ENCODE peak calls at places on chromosome 11, in seven cellular contexts. W is nephron progenitor cell, F is colonic mucosa, T is suprapubic skin, Y is astrocyte of the spinal cord, X is fibroblast of lung, E is fibroblast of mammary gland. L is an unnamed sample.
A peak's percentile ranks its signal among the peaks of the same experiment; 100 is the strongest.

GRCh38 chr11:57315491-57315890 is 9.3 kb downstream of the TNKS1BP1 start:
- DNase-seq in X (peak; percentile 71), F (no peak), T (no peak), E (peak; percentile 65), W (peak; percentile 36), Y (peak; percentile 61), L (peak; percentile 54)

GRCh38 chr11:64348611-64349387 is 8.8 kb downstream of the CCDC88B start:
- DNase-seq in F (no peak), W (peak; percentile 46), E (no peak), Y (no peak), X (no peak), T (no peak), L (no peak)

GRCh38 chr11:64114231-64114630 is 51.7 kb downstream of the MACROD1 start:
- DNase-seq in W (no peak), F (no peak), T (no peak), Y (no peak), E (no peak), X (no peak), L (no peak)

GRCh38 chr11:69137148-69137844 is 18.4 kb upstream of the SMIM38 start:
- DNase-seq in F (no peak), X (no peak), E (no peak), W (no peak), T (no peak), Y (no peak), L (no peak)

GRCh38 chr11:78219493-78220217 is 30.9 kb downstream of the USP35 start:
- DNase-seq in F (no peak), X (no peak), T (peak; percentile 42), Y (no peak), E (no peak), W (no peak), L (no peak)

GRCh38 chr11:94675788-94676187 is 92.4 kb upstream of the AMOTL1 start:
- DNase-seq in X (no peak), F (no peak), W (no peak), Y (no peak), T (no peak), E (no peak), L (no peak)

GRCh38 chr11:7536102-7536501 is 22.3 kb downstream of the PPFIBP2 start:
- DNase-seq in T (peak; percentile 37), X (no peak), Y (no peak), E (no peak), F (peak; percentile 56), W (peak; percentile 27), L (no peak)

GRCh38 chr11:110786226-110786902 is 74.1 kb upstream of the ARHGAP20 start:
- DNase-seq in W (no peak), T (no peak), Y (no peak), F (no peak), X (no peak), E (no peak), L (no peak)

GRCh38 chr11:35615911-35616900 is 2.1 kb upstream of the FJX1 start:
- DNase-seq in Y (peak; percentile 68), E (peak; percentile 73), T (no peak), F (no peak), X (peak; percentile 80), W (no peak), L (peak; percentile 63)

GRCh38 chr11:12099132-12099873 is 11.1 kb upstream of the MICAL2 start:
- DNase-seq in Y (no peak), W (no peak), E (peak; percentile 58), T (no peak), X (no peak), F (no peak), L (no peak)

GRCh38 chr11:85694385-85694980 is 8.5 kb upstream of the CCDC89 start:
- DNase-seq in W (no peak), T (no peak), F (no peak), E (peak; percentile 71), Y (peak; percentile 59), X (peak; percentile 81), L (peak; percentile 45)

GRCh38 chr11:120952503-120953229 is 71.2 kb upstream of the TBCEL start:
- DNase-seq in Y (peak; percentile 67), E (peak; percentile 64), T (no peak), F (peak; percentile 80), W (peak; percentile 93), X (peak; percentile 71), L (peak; percentile 50)

GRCh38 chr11:96337541-96338530 is 5.2 kb downstream of the MAML2 start:
- DNase-seq in Y (peak; percentile 50), E (peak; percentile 54), T (no peak), X (peak; percentile 54), F (peak; percentile 42), W (no peak), L (no peak)

GRCh38 chr11:77126861-77127673 is 979 bp upstream of the MYO7A start:
- DNase-seq in T (no peak), F (peak; percentile 70), Y (peak; percentile 33), E (peak; percentile 30), W (peak; percentile 81), X (peak; percentile 47), L (no peak)

GRCh38 chr11:9219115-9219514 is 46.0 kb downstream of the DENND5A start:
- DNase-seq in Y (no peak), T (no peak), F (no peak), W (no peak), E (peak; percentile 73), X (peak; percentile 52), L (no peak)

GRCh38 chr11:111429066-111429506 is 50.0 kb upstream of the POU2AF1 start:
- DNase-seq in Y (peak; percentile 36), T (peak; percentile 82), X (peak; percentile 71), F (peak; percentile 86), W (peak; percentile 39), E (peak; percentile 81), L (peak; percentile 40)

GRCh38 chr11:63680842-63681207 is 475 bp upstream of the RTN3 start:
- DNase-seq in T (no peak), Y (no peak), X (no peak), F (peak; percentile 29), W (no peak), E (peak; percentile 44), L (no peak)

GRCh38 chr11:74367881-74368280 is 30.4 kb downstream of the PGM2L1 start:
- DNase-seq in F (no peak), Y (no peak), E (no peak), X (no peak), W (no peak), T (no peak), L (no peak)

GRCh38 chr11:65911682-65912568 is 6.9 kb downstream of the C11orf68 start:
- DNase-seq in T (peak; percentile 89), Y (peak; percentile 73), W (peak; percentile 31), X (peak; percentile 84), E (peak; percentile 91), F (peak; percentile 58), L (no peak)

GRCh38 chr11:94662065-94662779 is 95.1 kb downstream of the PIWIL4 start:
- DNase-seq in F (no peak), Y (no peak), W (no peak), E (no peak), T (no peak), X (no peak), L (no peak)

GRCh38 chr11:14374922-14375630 is 16.1 kb upstream of the RRAS2 start:
- DNase-seq in W (no peak), Y (no peak), X (no peak), E (no peak), T (no peak), F (no peak), L (no peak)

GRCh38 chr11:70552441-70553150 is 154.3 kb downstream of the CTTN start:
- DNase-seq in Y (no peak), E (no peak), T (no peak), F (no peak), W (no peak), X (no peak), L (no peak)

GRCh38 chr11:17382046-17382728 is 6.3 kb downstream of the KCNJ11 start:
- DNase-seq in E (peak; percentile 69), W (no peak), T (no peak), X (no peak), F (no peak), Y (no peak), L (peak; percentile 37)

GRCh38 chr11:34754171-34754823 is 133.4 kb downstream of the EHF start:
- DNase-seq in T (no peak), Y (no peak), X (peak; percentile 92), E (peak; percentile 65), W (no peak), F (no peak), L (no peak)

GRCh38 chr11:72328366-72329224 is 84.6 kb upstream of the PHOX2A start:
- DNase-seq in F (no peak), Y (peak; percentile 48), T (no peak), E (peak; percentile 21), X (peak; percentile 46), W (no peak), L (no peak)
- TF ChIP-seq CTCF in F (no peak), Y (no peak), T (no peak), E (no peak), X (no peak), W (no peak), L (peak; percentile 27)

DNA sequence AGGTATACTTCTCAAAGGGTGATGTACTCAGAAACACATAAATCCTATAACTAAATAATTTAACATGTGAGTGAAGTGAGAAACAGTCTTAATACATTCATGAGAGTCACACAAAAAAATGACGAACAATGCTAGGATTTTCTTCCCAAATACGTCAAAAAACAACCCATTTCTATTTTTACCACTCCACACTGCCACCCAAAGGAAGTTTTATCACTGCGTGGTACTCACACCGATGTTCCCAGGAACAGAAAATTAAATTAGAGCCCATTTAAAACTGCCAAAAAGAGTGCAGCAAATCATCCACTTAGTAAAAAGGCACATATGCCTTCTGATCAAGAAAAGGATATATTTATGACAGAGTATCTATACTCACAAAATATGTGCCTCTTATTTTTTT is 710.9 kb upstream of the FAT3 start:
- DNase-seq in X (peak; percentile 17), Y (no peak), F (no peak), E (no peak), W (no peak), T (no peak), L (peak; percentile 3)
- TF ChIP-seq CTCF in X (peak; percentile 43), Y (peak; percentile 35), F (no peak), E (no peak), W (peak; percentile 30), T (no peak), L (peak; percentile 34)

GRCh38 chr11:37317803-37318202 is 719.8 kb upstream of the RAG2 start:
- DNase-seq in Y (no peak), X (no peak), T (no peak), E (no peak), W (no peak), F (no peak), L (no peak)

GRCh38 chr11:37323843-37324242 is 725.8 kb upstream of the RAG2 start:
- DNase-seq in E (no peak), X (no peak), W (no peak), F (no peak), Y (no peak), T (no peak), L (no peak)

GRCh38 chr11:37322333-37323194 is 724.5 kb upstream of the RAG2 start:
- DNase-seq in X (no peak), T (no peak), E (no peak), Y (no peak), F (no peak), W (no peak), L (no peak)

GRCh38 chr11:37320921-37321320 is 722.9 kb upstream of the RAG2 start:
- DNase-seq in E (no peak), Y (peak; percentile 24), X (peak; percentile 0), W (no peak), T (no peak), F (no peak), L (no peak)
- TF ChIP-seq CTCF in E (no peak), Y (no peak), X (no peak), W (no peak), T (no peak), F (no peak), L (no peak)

DNA sequence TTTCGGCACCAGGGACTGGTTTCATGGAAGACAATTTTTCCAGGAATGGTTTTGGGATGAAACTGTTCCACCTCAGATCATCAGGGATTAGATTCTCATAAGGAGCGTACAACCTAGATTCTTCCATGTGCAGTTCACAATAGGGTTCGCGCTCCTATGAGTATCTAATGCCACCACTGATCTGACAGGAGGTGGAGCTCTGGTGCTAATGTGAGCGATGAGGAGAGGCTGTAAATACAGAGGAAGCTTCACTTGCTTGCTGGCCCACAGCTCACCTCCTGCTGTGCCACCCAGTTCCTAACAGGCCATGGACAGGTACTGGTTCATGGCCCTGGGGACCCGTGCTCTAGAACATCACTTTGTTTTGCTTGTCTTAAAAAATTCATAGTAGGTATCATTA is 41.8 kb upstream of the AMPD3 start:
- DNase-seq in E (no peak), T (no peak), W (no peak), Y (no peak), F (peak; percentile 38), X (peak; percentile 26), L (peak; percentile 36)
- TF ChIP-seq CTCF in E (peak; percentile 16), T (no peak), W (no peak), Y (peak; percentile 30), F (peak; percentile 18), X (peak; percentile 14), L (peak; percentile 55)

L was measured in brain microvascular endothelial cell.